ENCODE peak calls at places on chromosomes 13 and 19, in six cellular contexts. One of them, this sample, is unnamed.

GRCh38 chr13:21074601-21075302 is 13.4 kb upstream of the LATS2 start:
- DNase-seq in hepatocyte: no peak
- DNase-seq in stimulated activated CD4-positive, alpha-beta T cell treated with anti-CD3 and anti-CD28 coated beads, TNF-alpha, amount 100 ng/mL, for 24 hours: no peak
- DNase-seq in mucosa of descending colon: no peak
- DNase-seq in fibroblast of the aortic adventitia: peak
- DNase-seq in GM12891: peak
- DNase-seq in this sample: peak

GRCh38 chr13:22800726-22801401 is 379.9 kb upstream of the SGCG start:
- DNase-seq in hepatocyte: no peak
- DNase-seq in stimulated activated CD4-positive, alpha-beta T cell treated with anti-CD3 and anti-CD28 coated beads, TNF-alpha, amount 100 ng/mL, for 24 hours: no peak
- DNase-seq in mucosa of descending colon: no peak
- DNase-seq in fibroblast of the aortic adventitia: peak
- DNase-seq in GM12891: no peak
- DNase-seq in this sample: no peak

GRCh38 chr19:49335071-49335783 is at the start of gene CD37:
- DNase-seq in hepatocyte: no peak
- DNase-seq in stimulated activated CD4-positive, alpha-beta T cell treated with anti-CD3 and anti-CD28 coated beads, TNF-alpha, amount 100 ng/mL, for 24 hours: no peak
- DNase-seq in mucosa of descending colon: no peak
- DNase-seq in fibroblast of the aortic adventitia: no peak
- DNase-seq in GM12891: peak
- DNase-seq in this sample: no peak

GRCh38 chr13:99464441-99464949 is 36.8 kb upstream of the TM9SF2 start:
- DNase-seq in hepatocyte: peak
- DNase-seq in stimulated activated CD4-positive, alpha-beta T cell treated with anti-CD3 and anti-CD28 coated beads, TNF-alpha, amount 100 ng/mL, for 24 hours: no peak
- DNase-seq in mucosa of descending colon: no peak
- DNase-seq in fibroblast of the aortic adventitia: peak
- DNase-seq in GM12891: no peak
- DNase-seq in this sample: no peak

GRCh38 chr13:28754698-28755545 is 36.2 kb upstream of the SLC46A3 start:
- DNase-seq in hepatocyte: peak
- DNase-seq in stimulated activated CD4-positive, alpha-beta T cell treated with anti-CD3 and anti-CD28 coated beads, TNF-alpha, amount 100 ng/mL, for 24 hours: no peak
- DNase-seq in mucosa of descending colon: peak
- DNase-seq in fibroblast of the aortic adventitia: peak
- DNase-seq in GM12891: no peak
- DNase-seq in this sample: peak

GRCh38 chr13:51317262-51317661 is 22.2 kb upstream of the SERPINE3 start:
- DNase-seq in hepatocyte: no peak
- DNase-seq in stimulated activated CD4-positive, alpha-beta T cell treated with anti-CD3 and anti-CD28 coated beads, TNF-alpha, amount 100 ng/mL, for 24 hours: no peak
- DNase-seq in mucosa of descending colon: no peak
- DNase-seq in fibroblast of the aortic adventitia: peak
- DNase-seq in GM12891: no peak
- DNase-seq in this sample: peak

GRCh38 chr13:101611491-101612475 is 159.3 kb downstream of the ITGBL1 start:
- DNase-seq in hepatocyte: no peak
- DNase-seq in stimulated activated CD4-positive, alpha-beta T cell treated with anti-CD3 and anti-CD28 coated beads, TNF-alpha, amount 100 ng/mL, for 24 hours: no peak
- DNase-seq in mucosa of descending colon: no peak
- DNase-seq in fibroblast of the aortic adventitia: no peak
- DNase-seq in GM12891: no peak
- DNase-seq in this sample: no peak

GRCh38 chr13:48564046-48564445 is 31.2 kb upstream of the RCBTB2 start:
- DNase-seq in hepatocyte: no peak
- DNase-seq in stimulated activated CD4-positive, alpha-beta T cell treated with anti-CD3 and anti-CD28 coated beads, TNF-alpha, amount 100 ng/mL, for 24 hours: no peak
- DNase-seq in mucosa of descending colon: no peak
- DNase-seq in fibroblast of the aortic adventitia: peak
- DNase-seq in GM12891: no peak
- DNase-seq in this sample: peak

GRCh38 chr13:105070452-105070851 is 1465.0 kb downstream of the EFNB2 start:
- DNase-seq in hepatocyte: no peak
- DNase-seq in stimulated activated CD4-positive, alpha-beta T cell treated with anti-CD3 and anti-CD28 coated beads, TNF-alpha, amount 100 ng/mL, for 24 hours: no peak
- DNase-seq in mucosa of descending colon: no peak
- DNase-seq in fibroblast of the aortic adventitia: no peak
- DNase-seq in GM12891: no peak
- DNase-seq in this sample: no peak

GRCh38 chr13:106161186-106161585 is 374.3 kb downstream of the EFNB2 start:
- DNase-seq in hepatocyte: no peak
- DNase-seq in stimulated activated CD4-positive, alpha-beta T cell treated with anti-CD3 and anti-CD28 coated beads, TNF-alpha, amount 100 ng/mL, for 24 hours: no peak
- DNase-seq in mucosa of descending colon: no peak
- DNase-seq in fibroblast of the aortic adventitia: peak
- DNase-seq in GM12891: no peak
- DNase-seq in this sample: peak

GRCh38 chr19:30659638-30660037 is 287.5 kb downstream of the ZNF536 start:
- DNase-seq in hepatocyte: no peak
- DNase-seq in stimulated activated CD4-positive, alpha-beta T cell treated with anti-CD3 and anti-CD28 coated beads, TNF-alpha, amount 100 ng/mL, for 24 hours: no peak
- DNase-seq in mucosa of descending colon: no peak
- DNase-seq in fibroblast of the aortic adventitia: no peak
- DNase-seq in GM12891: no peak
- DNase-seq in this sample: no peak

GRCh38 chr19:39046037-39046821 is 13.9 kb upstream of the FBXO27 start:
- DNase-seq in hepatocyte: peak
- DNase-seq in stimulated activated CD4-positive, alpha-beta T cell treated with anti-CD3 and anti-CD28 coated beads, TNF-alpha, amount 100 ng/mL, for 24 hours: no peak
- DNase-seq in mucosa of descending colon: no peak
- DNase-seq in fibroblast of the aortic adventitia: peak
- DNase-seq in GM12891: no peak
- DNase-seq in this sample: no peak

GRCh38 chr13:95704510-95704909 is 27.6 kb downstream of the DNAJC3 start:
- DNase-seq in hepatocyte: no peak
- DNase-seq in stimulated activated CD4-positive, alpha-beta T cell treated with anti-CD3 and anti-CD28 coated beads, TNF-alpha, amount 100 ng/mL, for 24 hours: no peak
- DNase-seq in mucosa of descending colon: no peak
- DNase-seq in fibroblast of the aortic adventitia: no peak
- DNase-seq in GM12891: no peak
- DNase-seq in this sample: no peak

GRCh38 chr19:39224910-39225309 is 19.9 kb downstream of the IFNL3 start:
- DNase-seq in hepatocyte: no peak
- DNase-seq in stimulated activated CD4-positive, alpha-beta T cell treated with anti-CD3 and anti-CD28 coated beads, TNF-alpha, amount 100 ng/mL, for 24 hours: no peak
- DNase-seq in mucosa of descending colon: no peak
- DNase-seq in fibroblast of the aortic adventitia: no peak
- DNase-seq in GM12891: no peak
- DNase-seq in this sample: no peak

GRCh38 chr19:49326165-49326704 is 1.2 kb upstream of the SLC6A16 start:
- DNase-seq in hepatocyte: no peak
- DNase-seq in stimulated activated CD4-positive, alpha-beta T cell treated with anti-CD3 and anti-CD28 coated beads, TNF-alpha, amount 100 ng/mL, for 24 hours: no peak
- DNase-seq in mucosa of descending colon: no peak
- DNase-seq in fibroblast of the aortic adventitia: no peak
- DNase-seq in GM12891: no peak
- DNase-seq in this sample: no peak

GRCh38 chr19:51632126-51632525 is 1.9 kb upstream of the SIGLEC5 start:
- DNase-seq in hepatocyte: no peak
- DNase-seq in stimulated activated CD4-positive, alpha-beta T cell treated with anti-CD3 and anti-CD28 coated beads, TNF-alpha, amount 100 ng/mL, for 24 hours: no peak
- DNase-seq in mucosa of descending colon: no peak
- DNase-seq in fibroblast of the aortic adventitia: no peak
- DNase-seq in GM12891: no peak
- DNase-seq in this sample: no peak

GRCh38 chr13:99782669-99783068 is 188.9 kb downstream of the ZIC5 start:
- DNase-seq in hepatocyte: no peak
- DNase-seq in stimulated activated CD4-positive, alpha-beta T cell treated with anti-CD3 and anti-CD28 coated beads, TNF-alpha, amount 100 ng/mL, for 24 hours: no peak
- DNase-seq in mucosa of descending colon: no peak
- DNase-seq in fibroblast of the aortic adventitia: no peak
- DNase-seq in GM12891: no peak
- DNase-seq in this sample: no peak

GRCh38 chr13:33326246-33326645 is 40.7 kb upstream of the STARD13 start:
- DNase-seq in hepatocyte: no peak
- DNase-seq in stimulated activated CD4-positive, alpha-beta T cell treated with anti-CD3 and anti-CD28 coated beads, TNF-alpha, amount 100 ng/mL, for 24 hours: no peak
- DNase-seq in mucosa of descending colon: no peak
- DNase-seq in fibroblast of the aortic adventitia: no peak
- DNase-seq in GM12891: no peak
- DNase-seq in this sample: peak

GRCh38 chr13:114064516-114065140 is 67.8 kb downstream of the RASA3 start:
- DNase-seq in hepatocyte: no peak
- DNase-seq in stimulated activated CD4-positive, alpha-beta T cell treated with anti-CD3 and anti-CD28 coated beads, TNF-alpha, amount 100 ng/mL, for 24 hours: no peak
- DNase-seq in mucosa of descending colon: no peak
- DNase-seq in fibroblast of the aortic adventitia: peak
- DNase-seq in GM12891: no peak
- DNase-seq in this sample: peak

GRCh38 chr13:81907973-81908372 is 1567.0 kb upstream of the SPRY2 start:
- DNase-seq in hepatocyte: no peak
- DNase-seq in stimulated activated CD4-positive, alpha-beta T cell treated with anti-CD3 and anti-CD28 coated beads, TNF-alpha, amount 100 ng/mL, for 24 hours: no peak
- DNase-seq in mucosa of descending colon: no peak
- DNase-seq in fibroblast of the aortic adventitia: no peak
- DNase-seq in GM12891: no peak
- DNase-seq in this sample: no peak

GRCh38 chr13:51838235-51838846 is 6.6 kb downstream of the TMEM272 start:
- DNase-seq in hepatocyte: no peak
- DNase-seq in stimulated activated CD4-positive, alpha-beta T cell treated with anti-CD3 and anti-CD28 coated beads, TNF-alpha, amount 100 ng/mL, for 24 hours: no peak
- DNase-seq in mucosa of descending colon: no peak
- DNase-seq in fibroblast of the aortic adventitia: peak
- DNase-seq in GM12891: no peak
- DNase-seq in this sample: no peak

GRCh38 chr13:94192576-94192975 is 286.9 kb downstream of the DCT start:
- DNase-seq in hepatocyte: peak
- DNase-seq in stimulated activated CD4-positive, alpha-beta T cell treated with anti-CD3 and anti-CD28 coated beads, TNF-alpha, amount 100 ng/mL, for 24 hours: no peak
- DNase-seq in mucosa of descending colon: peak
- DNase-seq in fibroblast of the aortic adventitia: peak
- DNase-seq in GM12891: peak
- DNase-seq in this sample: no peak

GRCh38 chr19:33804021-33804799 is 7.5 kb downstream of the KCTD15 start:
- DNase-seq in hepatocyte: peak
- DNase-seq in stimulated activated CD4-positive, alpha-beta T cell treated with anti-CD3 and anti-CD28 coated beads, TNF-alpha, amount 100 ng/mL, for 24 hours: no peak
- DNase-seq in mucosa of descending colon: peak
- DNase-seq in fibroblast of the aortic adventitia: peak
- DNase-seq in GM12891: no peak
- DNase-seq in this sample: no peak

GRCh38 chr13:114143806-114144605 is 11.6 kb upstream of the RASA3 start:
- DNase-seq in hepatocyte: peak
- DNase-seq in stimulated activated CD4-positive, alpha-beta T cell treated with anti-CD3 and anti-CD28 coated beads, TNF-alpha, amount 100 ng/mL, for 24 hours: no peak
- DNase-seq in mucosa of descending colon: peak
- DNase-seq in fibroblast of the aortic adventitia: no peak
- DNase-seq in GM12891: peak
- DNase-seq in this sample: no peak

GRCh38 chr19:2487780-2488330 is 11.9 kb downstream of the GADD45B start:
- DNase-seq in hepatocyte: no peak
- DNase-seq in stimulated activated CD4-positive, alpha-beta T cell treated with anti-CD3 and anti-CD28 coated beads, TNF-alpha, amount 100 ng/mL, for 24 hours: no peak
- DNase-seq in mucosa of descending colon: peak
- DNase-seq in fibroblast of the aortic adventitia: no peak
- DNase-seq in GM12891: no peak
- DNase-seq in this sample: no peak

GRCh38 chr13:76885203-76886004 is 801 bp downstream of the KCTD12 start:
- DNase-seq in hepatocyte: peak
- DNase-seq in stimulated activated CD4-positive, alpha-beta T cell treated with anti-CD3 and anti-CD28 coated beads, TNF-alpha, amount 100 ng/mL, for 24 hours: peak
- DNase-seq in mucosa of descending colon: peak
- DNase-seq in fibroblast of the aortic adventitia: peak
- DNase-seq in GM12891: peak
- DNase-seq in this sample: peak